ENCODE peak calls at places on chromosomes 13 and 19, in four cellular contexts. D is cardiac fibroblast, Y is testis, C is H54. J is an unnamed sample.

GRCh38 chr19:57269515-57270250 is 10.6 kb upstream of the ZNF460 start:
- DNase-seq in D (peak; percentile 92), Y (no peak), C (peak; percentile 46), J (no peak)

GRCh38 chr19:53182202-53182601 is 11.0 kb downstream of the ZNF665 start:
- DNase-seq in D (peak; percentile 76), Y (no peak), C (peak; percentile 48), J (no peak)

GRCh38 chr13:113545455-113545930 is 39.1 kb upstream of the TFDP1 start:
- DNase-seq in D (no peak), Y (peak; percentile 26), C (no peak), J (no peak)

GRCh38 chr19:18700501-18701249 is 17.2 kb downstream of the CRTC1 start:
- DNase-seq in D (peak; percentile 52), Y (peak; percentile 67), C (peak; percentile 91), J (peak; percentile 85)

GRCh38 chr19:2337329-2337707 is 8.8 kb downstream of the SPPL2B start:
- DNase-seq in D (peak; percentile 37), Y (peak; percentile 74), C (no peak), J (peak; percentile 63)

GRCh38 chr19:19514881-19515763 is at the start of gene TSSK6:
- DNase-seq in D (no peak), Y (no peak), C (no peak), J (no peak)

GRCh38 chr19:4284176-4284958 is 5.3 kb downstream of the SHD start:
- DNase-seq in D (no peak), Y (peak; percentile 78), C (peak; percentile 74), J (peak; percentile 70)

GRCh38 chr13:111630411-111630810 is 310.0 kb downstream of the TEX29 start:
- DNase-seq in D (no peak), Y (no peak), C (no peak), J (no peak)

GRCh38 chr13:32903720-32904119 is 112.5 kb upstream of the KL start:
- DNase-seq in D (no peak), Y (no peak), C (no peak), J (no peak)

GRCh38 chr13:100536643-100537180 is 51.9 kb downstream of the GGACT start:
- DNase-seq in D (no peak), Y (no peak), C (no peak), J (no peak)

GRCh38 chr19:32676186-32676894 is 692 bp downstream of the RGS9BP start:
- DNase-seq in D (no peak), Y (no peak), C (no peak), J (no peak)

GRCh38 chr19:10430505-10431253 is 10.3 kb downstream of the PDE4A start:
- DNase-seq in D (peak; percentile 32), Y (no peak), C (no peak), J (peak; percentile 49)

GRCh38 chr13:25217023-25217909 is 45.2 kb upstream of the AMER2 start:
- DNase-seq in D (peak; percentile 65), Y (no peak), C (peak; percentile 11), J (no peak)

GRCh38 chr13:99376924-99377323 is 69.7 kb upstream of the GPR183 start:
- DNase-seq in D (no peak), Y (no peak), C (no peak), J (no peak)

GRCh38 chr13:50910483-50910805 is 853 bp downstream of the RNASEH2B start:
- DNase-seq in D (peak; percentile 62), Y (no peak), C (peak; percentile 10), J (peak; percentile 27)

J was measured in 8988T.